ENCODE peak calls at places on chromosomes 4 and X, in seven cellular contexts. S is HCT116, T is H1, D is GM12878, V is SK-N-SH, O is HepG2, Y is K562. U is an unnamed sample.

GRCh38 chr4:176335421-176335820 is 15.7 kb downstream of the SPCS3 start:
- DNase-seq in O (no peak), T (no peak), Y (no peak), V (no peak), S (no peak), D (no peak), U (no peak)

GRCh38 chr4:111499291-111499690 is 646.0 kb upstream of the FAM241A start:
- DNase-seq in Y (no peak), D (no peak), O (no peak), T (no peak), S (no peak), V (no peak), U (no peak)

GRCh38 chrX:38271154-38271716 is 50.6 kb upstream of the SRPX start:
- DNase-seq in T (no peak), S (no peak), Y (no peak), D (peak), O (no peak), V (no peak), U (no peak)

GRCh38 chr4:31059753-31060522 is 339.8 kb downstream of the PCDH7 start:
- DNase-seq in O (no peak), D (no peak), T (no peak), S (peak), Y (no peak), V (no peak), U (no peak)

GRCh38 chr4:79255793-79256192 is 70.1 kb downstream of the NAA11 start:
- DNase-seq in S (no peak), V (no peak), O (no peak), D (no peak), T (no peak), Y (peak), U (no peak)

GRCh38 chr4:151719045-151719743 is 41.6 kb downstream of the GATB start:
- DNase-seq in T (no peak), S (no peak), Y (no peak), O (no peak), V (no peak), D (no peak), U (no peak)

GRCh38 chr4:162274354-162274753 is 110.6 kb upstream of the FSTL5 start:
- DNase-seq in D (peak), O (no peak), S (no peak), V (no peak), T (no peak), Y (no peak), U (no peak)

GRCh38 chr4:10639664-10640063 is 44.9 kb downstream of the CLNK start:
- DNase-seq in T (no peak), V (no peak), D (no peak), O (no peak), S (no peak), Y (no peak), U (no peak)

GRCh38 chr4:20253799-20254409 is 2.2 kb downstream of the SLIT2 start:
- DNase-seq in T (no peak), S (no peak), Y (no peak), D (no peak), V (peak), O (no peak), U (no peak)

GRCh38 chr4:137739391-137739790 is 207.1 kb upstream of the PCDH18 start:
- DNase-seq in S (no peak), O (no peak), T (no peak), Y (no peak), D (no peak), V (no peak), U (no peak)

GRCh38 chr4:141427726-141428296 is 207.1 kb downstream of the ZNF330 start:
- DNase-seq in Y (no peak), D (no peak), T (no peak), O (no peak), S (no peak), V (no peak), U (no peak)

GRCh38 chr4:15907430-15907829 is 31.1 kb downstream of the FGFBP1 start:
- DNase-seq in O (no peak), V (peak), D (no peak), T (no peak), S (no peak), Y (no peak), U (no peak)

GRCh38 chrX:40127052-40127451 is 29.3 kb upstream of the BCOR start:
- DNase-seq in D (no peak), V (no peak), Y (no peak), O (no peak), T (no peak), S (no peak), U (no peak)

GRCh38 chr4:127249066-127249766 is 383.5 kb upstream of the INTU start:
- DNase-seq in V (no peak), S (no peak), O (no peak), D (no peak), T (no peak), Y (no peak), U (no peak)

GRCh38 chrX:17521871-17522693 is 147.1 kb downstream of the NHS start:
- DNase-seq in T (no peak), S (peak), O (no peak), D (no peak), Y (peak), V (peak), U (no peak)

GRCh38 chrX:6761251-6761650 is 226.3 kb upstream of the VCX3A start:
- DNase-seq in Y (no peak), V (no peak), S (no peak), O (no peak), T (no peak), D (no peak), U (no peak)

GRCh38 chr4:139887962-139888735 is 222.5 kb downstream of the MGST2 start:
- DNase-seq in V (peak), D (peak), T (no peak), S (no peak), O (no peak), Y (no peak), U (no peak)

GRCh38 chr4:627751-628150 is 2.4 kb downstream of the PDE6B start:
- DNase-seq in O (no peak), D (no peak), S (no peak), V (no peak), T (no peak), Y (no peak), U (no peak)

GRCh38 chr4:8364848-8365350 is 75.6 kb downstream of the ACOX3 start:
- DNase-seq in D (no peak), T (no peak), O (no peak), V (no peak), S (no peak), Y (no peak), U (no peak)

GRCh38 chr4:6942238-6942800 is 32.7 kb downstream of the TBC1D14 start:
- DNase-seq in O (no peak), S (peak), V (no peak), Y (peak), T (no peak), D (peak), U (no peak)

GRCh38 chr4:155911905-155912304 is 8.4 kb downstream of the TDO2 start:
- DNase-seq in Y (no peak), D (no peak), O (no peak), V (no peak), S (no peak), T (no peak), U (no peak)

GRCh38 chr4:143085224-143085623 is 99.5 kb upstream of the USP38 start:
- DNase-seq in S (no peak), Y (no peak), T (no peak), V (no peak), D (no peak), O (no peak), U (no peak)

GRCh38 chr4:7391637-7392437 is 42.9 kb downstream of the PSAPL1 start:
- DNase-seq in D (no peak), O (no peak), S (no peak), T (no peak), V (peak), Y (no peak), U (no peak)

GRCh38 chr4:3302164-3302785 is 9.5 kb downstream of the RGS12 start:
- DNase-seq in T (no peak), O (no peak), Y (no peak), S (no peak), D (peak), V (no peak), U (no peak)

GRCh38 chrX:15931362-15931761 is 76.7 kb upstream of the AP1S2 start:
- DNase-seq in Y (no peak), O (no peak), V (no peak), D (no peak), S (no peak), T (no peak), U (no peak)

GRCh38 chr4:88418411-88418810 is 38.5 kb upstream of the HERC5 start:
- DNase-seq in Y (no peak), V (no peak), D (no peak), S (no peak), T (no peak), O (no peak), U (no peak)
- TF ChIP-seq YY1 in Y (no peak), V (no peak), D (no peak), S (no peak), T (no peak), O (no peak), U (no peak)

GRCh38 chr4:28558871-28559270 is 1698.2 kb downstream of the STIM2 start:
- DNase-seq in O (no peak), S (no peak), V (no peak), D (no peak), Y (no peak), T (no peak), U (no peak)
- TF ChIP-seq YY1 in O (no peak), S (no peak), V (no peak), D (no peak), Y (no peak), T (no peak), U (no peak)

DNA sequence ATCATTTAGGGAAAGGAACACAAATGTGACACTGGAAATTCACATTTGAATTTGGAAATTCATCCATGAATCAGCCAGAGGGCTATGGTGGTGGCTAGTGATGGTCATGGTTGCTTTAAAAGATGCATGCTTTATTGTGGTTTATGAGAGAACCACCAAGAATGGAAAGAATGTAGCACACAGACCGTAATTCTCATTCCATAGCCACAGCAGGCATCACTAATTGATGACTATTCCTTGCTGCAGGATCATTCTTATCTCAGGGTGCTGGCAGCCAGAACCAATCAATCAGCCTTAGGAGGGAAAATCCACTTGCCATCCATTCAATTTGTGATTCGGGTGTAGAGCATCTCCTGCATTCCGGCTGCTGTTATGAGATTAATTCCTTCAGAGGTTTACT is 115.6 kb downstream of the DHRSX start:
- DNase-seq in D (no peak), Y (no peak), O (no peak), T (no peak), S (peak), V (no peak), U (no peak)
- TF ChIP-seq YY1 in D (no peak), Y (no peak), O (no peak), T (no peak), S (peak), V (no peak), U (no peak)

GRCh38 chr4:113919611-113920010 is 59.8 kb downstream of the ARSJ start:
- DNase-seq in D (no peak), O (no peak), T (no peak), Y (no peak), V (no peak), S (no peak), U (no peak)
- TF ChIP-seq YY1 in D (no peak), O (no peak), T (no peak), Y (no peak), V (no peak), S (no peak), U (no peak)

DNA sequence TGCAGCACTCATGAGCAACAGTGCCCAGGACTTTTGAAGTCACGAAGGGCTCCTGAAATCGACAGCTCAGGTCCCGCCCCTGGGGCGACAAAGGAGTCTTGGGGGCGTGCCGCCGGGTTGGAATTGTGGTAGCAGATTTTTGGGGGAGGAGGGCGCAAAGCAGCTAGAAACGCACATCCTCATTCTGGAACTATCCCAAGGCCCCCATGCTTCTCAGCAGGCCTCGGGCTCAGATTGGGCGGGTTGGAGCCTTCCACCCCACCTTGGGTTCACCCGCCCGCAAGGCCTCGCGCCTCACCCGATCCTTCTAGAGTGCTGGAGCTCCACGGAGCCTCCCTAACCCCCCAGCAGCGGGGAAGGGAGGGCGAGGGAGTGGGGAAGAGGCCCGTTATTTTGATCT is 85.6 kb downstream of the HPRT1 start:
- DNase-seq in V (no peak), T (no peak), S (no peak), O (no peak), Y (no peak), D (no peak), U (no peak)
- TF ChIP-seq YY1 in V (no peak), T (no peak), S (no peak), O (no peak), Y (no peak), D (no peak), U (no peak)

GRCh38 chr4:24890561-24890960 is 22.3 kb downstream of the CCDC149 start:
- DNase-seq in V (no peak), O (no peak), S (no peak), Y (no peak), D (no peak), T (no peak), U (no peak)

GRCh38 chr4:24887881-24888430 is 24.9 kb downstream of the CCDC149 start:
- DNase-seq in V (no peak), D (no peak), T (no peak), Y (no peak), O (no peak), S (no peak), U (no peak)

GRCh38 chr4:24888475-24888874 is 24.4 kb downstream of the CCDC149 start:
- DNase-seq in O (no peak), V (no peak), Y (peak), D (no peak), T (no peak), S (no peak), U (no peak)

GRCh38 chr4:24888945-24889344 is 23.9 kb downstream of the CCDC149 start:
- DNase-seq in O (no peak), S (no peak), T (no peak), Y (no peak), V (no peak), D (no peak), U (no peak)

DNA sequence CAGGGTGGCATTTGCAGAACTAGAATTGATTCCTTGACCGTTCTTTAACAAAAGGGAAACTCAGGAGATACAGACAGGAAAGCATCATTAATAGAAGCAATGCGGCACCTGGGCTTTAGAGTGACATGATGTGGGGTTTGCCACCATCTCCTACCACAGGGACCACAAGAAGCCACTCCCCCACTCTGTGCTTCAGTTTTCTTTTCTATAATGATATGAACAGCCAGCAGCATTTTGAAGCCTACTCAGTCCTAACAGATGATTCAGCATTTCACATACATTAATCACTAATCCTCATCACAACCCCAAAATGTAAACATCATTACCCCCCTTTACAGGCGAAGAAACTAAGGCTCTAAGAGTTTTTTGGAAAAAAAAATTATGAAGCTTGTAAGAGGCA is 22.9 kb downstream of the CCDC149 start:
- DNase-seq in D (peak), V (no peak), O (no peak), T (no peak), Y (no peak), S (no peak), U (no peak)
- TF ChIP-seq YY1 in D (no peak), V (no peak), O (no peak), T (no peak), Y (no peak), S (no peak), U (no peak)

GRCh38 chr4:122766353-122766705 is 33.8 kb downstream of the BBS12 start:
- DNase-seq in O (no peak), D (no peak), Y (no peak), S (no peak), V (no peak), T (no peak), U (no peak)

GRCh38 chr4:122765702-122766352 is 33.3 kb downstream of the BBS12 start:
- DNase-seq in S (no peak), T (no peak), D (no peak), Y (no peak), O (no peak), V (no peak), U (no peak)

GRCh38 chr4:122764071-122764807 is 31.7 kb downstream of the BBS12 start:
- DNase-seq in D (no peak), S (no peak), Y (no peak), O (no peak), V (no peak), T (no peak), U (no peak)

GRCh38 chr4:122764808-122765189 is 32.3 kb downstream of the BBS12 start:
- DNase-seq in D (no peak), O (no peak), T (no peak), S (no peak), Y (no peak), V (no peak), U (no peak)

GRCh38 chr4:122766950-122767349 is 34.4 kb downstream of the BBS12 start:
- DNase-seq in O (peak), Y (peak), D (no peak), T (no peak), S (no peak), V (no peak), U (no peak)
- TF ChIP-seq YY1 in O (no peak), Y (no peak), D (no peak), T (no peak), S (no peak), V (no peak), U (no peak)

U was measured in NT2/D1.